ENCODE peak calls at places on chromosomes 16 and 17, in nine cellular contexts. One of them, this sample, is unnamed.

GRCh38 chr17:12402963-12403622 is 262.6 kb upstream of the MYOCD start:
- DNase-seq in CD8-positive, alpha-beta T cell: no peak
- DNase-seq in T-helper 9 cell: no peak
- DNase-seq in neural crest cell: no peak
- DNase-seq in HFF-Myc: no peak
- DNase-seq in esophagus squamous epithelium: no peak
- DNase-seq in GM19239: no peak
- DNase-seq in NCI-H2171: no peak
- DNase-seq in HS-27A: no peak
- DNase-seq in this sample: no peak

GRCh38 chr17:79182176-79183160 is 107.8 kb downstream of the ENGASE start:
- DNase-seq in neural crest cell: no peak
- DNase-seq in T-helper 9 cell: no peak
- DNase-seq in HS-27A: no peak
- DNase-seq in HFF-Myc: no peak
- DNase-seq in NCI-H2171: no peak
- DNase-seq in esophagus squamous epithelium: no peak
- DNase-seq in CD8-positive, alpha-beta T cell: no peak
- DNase-seq in GM19239: no peak
- DNase-seq in this sample: no peak

GRCh38 chr16:57643166-57643813 is 14.9 kb downstream of the ADGRG1 start:
- DNase-seq in neural crest cell: no peak
- DNase-seq in HFF-Myc: no peak
- DNase-seq in NCI-H2171: no peak
- DNase-seq in GM19239: no peak
- DNase-seq in esophagus squamous epithelium: no peak
- DNase-seq in HS-27A: no peak
- DNase-seq in T-helper 9 cell: no peak
- DNase-seq in CD8-positive, alpha-beta T cell: no peak
- DNase-seq in this sample: no peak

GRCh38 chr17:21510686-21511367 is 134.7 kb downstream of the KCNJ12 start:
- DNase-seq in HFF-Myc: no peak
- DNase-seq in T-helper 9 cell: no peak
- DNase-seq in CD8-positive, alpha-beta T cell: no peak
- DNase-seq in neural crest cell: no peak
- DNase-seq in esophagus squamous epithelium: no peak
- DNase-seq in GM19239: no peak
- DNase-seq in NCI-H2171: no peak
- DNase-seq in HS-27A: no peak
- DNase-seq in this sample: no peak

GRCh38 chr16:3718019-3718391 is 681 bp upstream of the TRAP1 start:
- DNase-seq in T-helper 9 cell: no peak
- DNase-seq in NCI-H2171: no peak
- DNase-seq in CD8-positive, alpha-beta T cell: no peak
- DNase-seq in HFF-Myc: no peak
- DNase-seq in GM19239: no peak
- DNase-seq in esophagus squamous epithelium: no peak
- DNase-seq in neural crest cell: no peak
- DNase-seq in HS-27A: no peak
- DNase-seq in this sample: no peak

GRCh38 chr17:78595135-78595810 is 18.1 kb upstream of the DNAH17 start:
- DNase-seq in GM19239: no peak
- DNase-seq in T-helper 9 cell: no peak
- DNase-seq in NCI-H2171: no peak
- DNase-seq in neural crest cell: no peak
- DNase-seq in esophagus squamous epithelium: no peak
- DNase-seq in HFF-Myc: no peak
- DNase-seq in HS-27A: no peak
- DNase-seq in CD8-positive, alpha-beta T cell: no peak
- DNase-seq in this sample: no peak

GRCh38 chr17:444879-445454 is 92.4 kb upstream of the RPH3AL start:
- DNase-seq in CD8-positive, alpha-beta T cell: no peak
- DNase-seq in HS-27A: no peak
- DNase-seq in T-helper 9 cell: no peak
- DNase-seq in NCI-H2171: no peak
- DNase-seq in GM19239: no peak
- DNase-seq in HFF-Myc: no peak
- DNase-seq in neural crest cell: no peak
- DNase-seq in esophagus squamous epithelium: no peak
- DNase-seq in this sample: no peak

GRCh38 chr16:84924339-84925091 is 86.8 kb downstream of the ZDHHC7 start:
- DNase-seq in esophagus squamous epithelium: no peak
- DNase-seq in neural crest cell: no peak
- DNase-seq in GM19239: no peak
- DNase-seq in T-helper 9 cell: no peak
- DNase-seq in HFF-Myc: no peak
- DNase-seq in NCI-H2171: no peak
- DNase-seq in HS-27A: no peak
- DNase-seq in CD8-positive, alpha-beta T cell: no peak
- DNase-seq in this sample: no peak

GRCh38 chr16:88705076-88705684 is 1.0 kb downstream of the RNF166 start:
- DNase-seq in GM19239: no peak
- DNase-seq in HS-27A: no peak
- DNase-seq in esophagus squamous epithelium: no peak
- DNase-seq in neural crest cell: no peak
- DNase-seq in NCI-H2171: no peak
- DNase-seq in T-helper 9 cell: no peak
- DNase-seq in CD8-positive, alpha-beta T cell: peak; percentile 49
- DNase-seq in HFF-Myc: no peak
- DNase-seq in this sample: no peak

GRCh38 chr17:78041401-78042179 is 83.1 kb downstream of the TNRC6C start:
- DNase-seq in NCI-H2171: no peak
- DNase-seq in CD8-positive, alpha-beta T cell: no peak
- DNase-seq in HS-27A: no peak
- DNase-seq in GM19239: no peak
- DNase-seq in T-helper 9 cell: no peak
- DNase-seq in esophagus squamous epithelium: no peak
- DNase-seq in neural crest cell: no peak
- DNase-seq in HFF-Myc: no peak
- DNase-seq in this sample: no peak

This sample was measured in cerebellar nuclear complex.